ENCODE peak calls at places on chromosomes 2 and 18, in seven cellular contexts. T is ovary, S is psoas muscle, N is dorsolateral prefrontal cortex, R is adrenal gland, Q is progenitor cell of endocrine pancreas, G is brain microvascular endothelial cell. U is an unnamed sample.

GRCh38 chr2:3117650-3118216 is 259.9 kb downstream of the EIPR1 start:
- DNase-seq in T (no peak), S (no peak), N (no peak), R (no peak), Q (no peak), G (no peak), U (no peak)

GRCh38 chr2:26849056-26850001 is 1.4 kb downstream of the DPYSL5 start:
- DNase-seq in T (no peak), S (peak), N (peak), R (no peak), Q (peak), G (no peak), U (peak)

GRCh38 chr2:218658671-218659257 is 659 bp downstream of the ZNF142 start:
- DNase-seq in T (no peak), S (no peak), N (no peak), R (no peak), Q (no peak), G (peak), U (peak)

GRCh38 chr2:99605036-99605435 is 115.2 kb upstream of the REV1 start:
- DNase-seq in T (no peak), S (no peak), N (no peak), R (no peak), Q (no peak), G (no peak), U (no peak)

GRCh38 chr2:106857882-106858478 is 28.0 kb downstream of the ST6GAL2 start:
- DNase-seq in T (no peak), S (no peak), N (no peak), R (no peak), Q (no peak), G (peak), U (no peak)

GRCh38 chr18:69838620-69839411 is 108.9 kb downstream of the CD226 start:
- DNase-seq in T (no peak), S (no peak), N (no peak), R (no peak), Q (no peak), G (no peak), U (peak)

GRCh38 chr18:40939636-40940035 is 1015.4 kb upstream of the PIK3C3 start:
- DNase-seq in T (no peak), S (no peak), N (no peak), R (no peak), Q (no peak), G (no peak), U (no peak)

GRCh38 chr2:45261746-45262145 is 252.5 kb upstream of the SIX2 start:
- DNase-seq in T (no peak), S (no peak), N (no peak), R (no peak), Q (no peak), G (no peak), U (no peak)

GRCh38 chr2:198054299-198054698 is 249.9 kb downstream of the PLCL1 start:
- DNase-seq in T (no peak), S (no peak), N (no peak), R (peak), Q (no peak), G (peak), U (peak)
- TF ChIP-seq CTCF in T (no peak), S (peak), N (peak), R (peak), Q (peak), G (peak), U (peak)

DNA sequence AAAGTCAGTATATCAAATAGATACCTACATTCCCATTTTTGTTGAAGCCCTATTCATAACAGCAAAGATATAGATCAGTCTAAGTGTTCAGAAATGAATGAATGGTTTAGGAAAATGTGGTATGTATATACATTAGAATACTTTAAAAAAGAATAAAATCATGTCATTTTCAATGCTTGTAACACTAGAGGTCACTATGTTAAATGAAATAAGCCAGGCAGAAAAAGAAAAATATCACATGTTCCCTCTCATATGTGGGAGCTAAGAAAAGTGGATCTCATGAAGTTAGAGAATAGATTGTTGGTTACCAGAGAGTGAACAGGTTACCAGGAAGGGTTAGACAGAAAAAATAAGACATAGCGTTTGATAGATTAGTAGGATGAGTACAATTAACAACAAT is 1111.0 kb upstream of the SLC39A10 start:
- DNase-seq in T (no peak), S (no peak), N (no peak), R (no peak), Q (no peak), G (no peak), U (no peak)
- TF ChIP-seq CTCF in T (no peak), S (no peak), N (peak), R (no peak), Q (peak), G (no peak), U (no peak)

GRCh38 chr2:46557788-46558187 is 78.4 kb downstream of the TMEM247 start:
- DNase-seq in T (no peak), S (no peak), N (no peak), R (no peak), Q (no peak), G (no peak), U (no peak)

GRCh38 chr2:46552528-46552927 is 73.2 kb downstream of the TMEM247 start:
- DNase-seq in T (no peak), S (no peak), N (no peak), R (no peak), Q (no peak), G (no peak), U (no peak)

GRCh38 chr2:46555646-46556205 is 76.4 kb downstream of the TMEM247 start:
- DNase-seq in T (no peak), S (no peak), N (no peak), R (no peak), Q (no peak), G (no peak), U (no peak)

GRCh38 chr2:46554381-46554780 is 75.0 kb downstream of the TMEM247 start:
- DNase-seq in T (no peak), S (peak), N (no peak), R (peak), Q (no peak), G (no peak), U (no peak)

DNA sequence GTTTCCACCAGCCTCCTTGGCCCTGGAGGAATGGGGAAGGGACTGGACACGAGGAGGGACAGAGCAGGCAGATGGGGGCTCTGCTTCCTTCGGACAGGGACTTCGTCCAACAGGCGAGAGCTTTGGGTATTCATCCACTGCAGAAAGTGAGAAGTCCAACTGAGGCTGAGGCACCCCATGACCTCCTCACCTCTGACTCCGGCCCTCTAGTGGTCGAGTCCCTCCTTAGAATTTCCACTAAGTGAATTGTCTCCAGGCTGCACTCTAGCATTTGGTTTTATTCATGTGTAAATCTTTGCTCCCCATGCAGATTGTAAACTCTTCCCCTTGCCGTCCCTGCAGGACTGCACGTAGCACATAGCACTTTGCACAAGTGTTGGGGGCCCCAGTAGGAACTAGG is 75.6 kb downstream of the TMEM247 start:
- DNase-seq in T (no peak), S (no peak), N (no peak), R (no peak), Q (no peak), G (no peak), U (peak)
- TF ChIP-seq CTCF in T (no peak), S (peak), N (peak), R (no peak), Q (peak), G (peak), U (peak)

GRCh38 chr2:134736167-134736885 is 17.5 kb upstream of the TMEM163 start:
- DNase-seq in T (no peak), S (no peak), N (no peak), R (no peak), Q (no peak), G (peak), U (no peak)
- TF ChIP-seq CTCF in T (no peak), S (no peak), N (no peak), R (no peak), Q (no peak), G (no peak), U (no peak)

GRCh38 chr2:33597026-33597425 is 2.1 kb downstream of the FAM98A start:
- DNase-seq in T (no peak), S (no peak), N (no peak), R (no peak), Q (no peak), G (no peak), U (no peak)

GRCh38 chr2:33602216-33602830 is 3.2 kb upstream of the FAM98A start:
- DNase-seq in T (no peak), S (no peak), N (no peak), R (no peak), Q (no peak), G (peak), U (no peak)

GRCh38 chr2:33599943-33600192 is 769 bp upstream of the FAM98A start:
- DNase-seq in T (no peak), S (no peak), N (no peak), R (no peak), Q (no peak), G (no peak), U (no peak)

GRCh38 chr2:33598472-33599174 is 476 bp downstream of the FAM98A start:
- DNase-seq in T (peak), S (peak), N (no peak), R (peak), Q (no peak), G (peak), U (peak)

GRCh38 chr2:33599175-33599942 is at the start of gene FAM98A:
- DNase-seq in T (peak), S (peak), N (peak), R (peak), Q (peak), G (peak), U (peak)
- TF ChIP-seq CTCF in T (no peak), S (peak), N (peak), R (no peak), Q (peak), G (peak), U (no peak)